ENCODE peak calls at places on chromosome 21, in ten cellular contexts. H is pons, S is B cell, Q is RCC 7860, X is left ventricle myocardium inferior, C is cardiac muscle cell, R is astrocyte of the spinal cord, Y is upper lobe of right lung, Z is lower lobe of right lung, A is thoracic aorta. V is an unnamed sample.

GRCh38 chr21:31161157-31161556 is 122.9 kb upstream of the KRTAP19-8 start:
- DNase-seq in S (no peak), R (peak), Q (no peak), H (peak), Z (no peak), A (no peak), C (peak), Y (no peak), X (no peak), V (peak)

GRCh38 chr21:21111309-21111920 is 113.2 kb downstream of the NCAM2 start:
- DNase-seq in Y (no peak), H (peak), Z (no peak), Q (no peak), X (no peak), S (no peak), C (no peak), R (no peak), A (no peak), V (no peak)

GRCh38 chr21:29287383-29287782 is 11.3 kb upstream of the BACH1 start:
- DNase-seq in Z (no peak), C (peak), R (peak), S (no peak), X (no peak), Y (no peak), A (no peak), H (peak), Q (no peak), V (peak)

GRCh38 chr21:43884012-43884860 is 19.2 kb downstream of the AGPAT3 start:
- DNase-seq in R (peak), C (peak), Y (peak), Q (no peak), H (no peak), X (no peak), A (no peak), Z (no peak), S (no peak), V (no peak)

GRCh38 chr21:45263534-45263933 is 24.2 kb downstream of the POFUT2 start:
- DNase-seq in X (no peak), A (no peak), R (no peak), Q (no peak), Y (no peak), C (no peak), H (no peak), S (no peak), Z (no peak), V (no peak)

GRCh38 chr21:28655471-28655870 is 337.2 kb downstream of the LTN1 start:
- DNase-seq in Q (no peak), Z (no peak), R (no peak), A (no peak), Y (no peak), X (no peak), H (no peak), S (no peak), C (no peak), V (no peak)

GRCh38 chr21:42739061-42739931 is 85.9 kb downstream of the PDE9A start:
- DNase-seq in H (no peak), S (no peak), X (no peak), A (no peak), C (peak), Z (no peak), Q (no peak), R (no peak), Y (no peak), V (no peak)

GRCh38 chr21:43289442-43289841 is 120.6 kb downstream of the CRYAA start:
- DNase-seq in Z (no peak), H (no peak), X (peak), Q (no peak), S (no peak), C (no peak), R (no peak), A (no peak), Y (peak), V (no peak)

V was measured in Ammon's horn.